ENCODE peak calls at places on chromosomes 6 and 20, in five cellular contexts. Y, V, E, W and S are unnamed samples.

GRCh38 chr6:53309059-53309896 is 39.5 kb downstream of the ELOVL5 start:
- DNase-seq in Y (no peak), W (no peak), V (peak), E (no peak), S (no peak)

GRCh38 chr20:62536731-62537401 is 61.1 kb upstream of the GATA5 start:
- DNase-seq in Y (no peak), E (no peak), V (no peak), W (no peak), S (no peak)

GRCh38 chr6:16760536-16761468 is at the start of gene ATXN1:
- DNase-seq in Y (peak), W (no peak), E (peak), V (peak), S (peak)

GRCh38 chr6:122180132-122180531 is 219.3 kb upstream of the HSF2 start:
- DNase-seq in V (peak), E (no peak), W (no peak), Y (no peak), S (no peak)

GRCh38 chr6:43786664-43787329 is 16.8 kb downstream of the VEGFA start:
- DNase-seq in W (no peak), Y (no peak), V (no peak), E (no peak), S (no peak)

GRCh38 chr20:33131949-33132822 is 35.8 kb upstream of the BPIFA2 start:
- DNase-seq in V (no peak), Y (no peak), E (no peak), W (no peak), S (no peak)

GRCh38 chr6:72811971-72812421 is 190.1 kb downstream of the KCNQ5 start:
- DNase-seq in V (peak), E (no peak), Y (no peak), W (no peak), S (no peak)

GRCh38 chr6:75268121-75268987 is 16.2 kb downstream of the TMEM30A start:
- DNase-seq in W (no peak), E (no peak), Y (no peak), V (no peak), S (no peak)

GRCh38 chr6:66094615-66095014 is 387.6 kb upstream of the EYS start:
- DNase-seq in W (no peak), Y (no peak), V (no peak), E (no peak), S (no peak)

GRCh38 chr6:143514996-143515760 is 3.7 kb upstream of the FUCA2 start:
- DNase-seq in Y (no peak), V (peak), W (no peak), E (no peak), S (no peak)

GRCh38 chr6:96522469-96523009 is 933 bp downstream of the UFL1 start:
- DNase-seq in V (peak), E (no peak), W (no peak), Y (no peak), S (no peak)

GRCh38 chr6:54299542-54300269 is 8.5 kb upstream of the TINAG start:
- DNase-seq in Y (no peak), E (no peak), V (peak), W (no peak), S (no peak)

GRCh38 chr6:24925661-24926060 is 10.1 kb downstream of the RIPOR2 start:
- DNase-seq in W (no peak), Y (no peak), E (no peak), V (no peak), S (no peak)

GRCh38 chr6:87473419-87473903 is 687 bp downstream of the SLC35A1 start:
- DNase-seq in Y (no peak), E (no peak), V (peak), W (no peak), S (no peak)

GRCh38 chr6:162090734-162091133 is 636.8 kb downstream of the PRKN start:
- DNase-seq in W (no peak), E (no peak), Y (no peak), V (peak), S (no peak)
- TF ChIP-seq CTCF in W (no peak), E (no peak), Y (no peak), V (no peak), S (no peak)

GRCh38 chr6:133889557-133890301 is 816 bp downstream of the TCF21 start:
- DNase-seq in Y (peak), W (no peak), V (peak), E (peak), S (no peak)
- TF ChIP-seq CTCF in Y (peak), W (no peak), V (peak), E (peak), S (no peak)

GRCh38 chr6:170405311-170405975 is 98.9 kb downstream of the FAM120B start:
- DNase-seq in E (no peak), Y (no peak), W (peak), V (peak), S (no peak)
- TF ChIP-seq CTCF in E (no peak), Y (no peak), W (no peak), V (no peak), S (no peak)

GRCh38 chr6:138752017-138752416 is 21.6 kb upstream of the CCDC28A start:
- DNase-seq in E (no peak), W (no peak), V (no peak), Y (no peak), S (no peak)
- TF ChIP-seq CTCF in E (peak), W (no peak), V (peak), Y (peak), S (no peak)

GRCh38 chr6:109892451-109893435 is 85.4 kb upstream of the GPR6 start:
- DNase-seq in W (no peak), V (no peak), E (peak), Y (no peak), S (no peak)
- TF ChIP-seq CTCF in W (peak), V (no peak), E (no peak), Y (no peak), S (no peak)